ENCODE peak calls at places on chromosome 6, in nine cellular contexts. P is ovary, M is transverse colon, U is body of pancreas, J is A549, K is heart left ventricle, W is sigmoid colon, D is GM12892, B is HCT116. H is an unnamed sample.

GRCh38 chr6:74467533-74468215 is 738.2 kb downstream of the COL12A1 start:
- DNase-seq in P (no peak), M (no peak), U (no peak), J (no peak), K (no peak), W (no peak), D (no peak), B (no peak), H (no peak)

GRCh38 chr6:82273295-82273694 is 25.8 kb upstream of the IBTK start:
- DNase-seq in P (no peak), M (no peak), U (no peak), J (no peak), K (no peak), W (no peak), D (no peak), B (no peak), H (no peak)

GRCh38 chr6:38827024-38827423 is 111.9 kb downstream of the DNAH8 start:
- DNase-seq in P (no peak), M (no peak), U (no peak), J (no peak), K (no peak), W (no peak), D (no peak), B (no peak), H (no peak)

GRCh38 chr6:117951783-117952182 is 44.7 kb downstream of the SLC35F1 start:
- DNase-seq in P (no peak), M (no peak), U (no peak), J (no peak), K (no peak), W (no peak), D (no peak), B (no peak), H (no peak)

GRCh38 chr6:167031082-167031709 is 32.0 kb downstream of the CEP43 start:
- DNase-seq in P (no peak), M (no peak), U (no peak), J (no peak), K (no peak), W (no peak), D (no peak), B (no peak), H (no peak)

GRCh38 chr6:94721459-94721858 is 855.9 kb upstream of the MANEA start:
- DNase-seq in P (no peak), M (no peak), U (no peak), J (no peak), K (no peak), W (no peak), D (no peak), B (no peak), H (no peak)

GRCh38 chr6:122996797-122997520 is 924 bp downstream of the CLVS2 start:
- DNase-seq in P (no peak), M (no peak), U (no peak), J (no peak), K (no peak), W (no peak), D (no peak), B (no peak), H (no peak)

GRCh38 chr6:143490775-143491174 is 20.7 kb downstream of the FUCA2 start:
- DNase-seq in P (no peak), M (no peak), U (no peak), J (no peak), K (no peak), W (no peak), D (no peak), B (no peak), H (no peak)

GRCh38 chr6:46002264-46002663 is 13.4 kb downstream of the CLIC5 start:
- DNase-seq in P (no peak), M (peak), U (no peak), J (no peak), K (no peak), W (no peak), D (no peak), B (no peak), H (no peak)

GRCh38 chr6:42028234-42029061 is 21.9 kb upstream of the TAF8 start:
- DNase-seq in P (no peak), M (no peak), U (no peak), J (peak), K (no peak), W (no peak), D (no peak), B (no peak), H (peak)

GRCh38 chr6:36718560-36718959 is 20.9 kb downstream of the RAB44 start:
- DNase-seq in P (no peak), M (no peak), U (no peak), J (no peak), K (no peak), W (no peak), D (no peak), B (no peak), H (no peak)

GRCh38 chr6:165081944-165082532 is 227.4 kb downstream of the C6orf118 start:
- DNase-seq in P (no peak), M (no peak), U (no peak), J (no peak), K (no peak), W (no peak), D (no peak), B (no peak), H (no peak)

GRCh38 chr6:137717074-137718073 is 149.7 kb upstream of the TNFAIP3 start:
- DNase-seq in P (no peak), M (no peak), U (no peak), J (no peak), K (no peak), W (no peak), D (no peak), B (no peak), H (no peak)

GRCh38 chr6:1797801-1798200 is 188.1 kb downstream of the FOXC1 start:
- DNase-seq in P (no peak), M (no peak), U (no peak), J (no peak), K (no peak), W (no peak), D (no peak), B (no peak), H (no peak)

GRCh38 chr6:132126150-132126549 is 175.0 kb upstream of the CCN2 start:
- DNase-seq in P (no peak), M (no peak), U (no peak), J (no peak), K (no peak), W (no peak), D (no peak), B (no peak), H (no peak)

GRCh38 chr6:18263561-18264337 is 581 bp downstream of the DEK start:
- DNase-seq in P (peak), M (peak), U (peak), J (peak), K (peak), W (peak), D (no peak), B (no peak), H (peak)

GRCh38 chr6:14757014-14757413 is 488.9 kb upstream of the JARID2 start:
- DNase-seq in P (no peak), M (no peak), U (no peak), J (no peak), K (no peak), W (no peak), D (no peak), B (no peak), H (no peak)

GRCh38 chr6:167932468-167933276 is 64.8 kb upstream of the KIF25 start:
- DNase-seq in P (no peak), M (peak), U (peak), J (peak), K (no peak), W (no peak), D (no peak), B (no peak), H (no peak)

GRCh38 chr6:146017672-146018071 is 11.2 kb upstream of the GRM1 start:
- DNase-seq in P (no peak), M (no peak), U (no peak), J (no peak), K (no peak), W (no peak), D (no peak), B (no peak), H (no peak)

GRCh38 chr6:138666636-138667035 is 106.9 kb upstream of the CCDC28A start:
- DNase-seq in P (no peak), M (no peak), U (no peak), J (no peak), K (no peak), W (no peak), D (no peak), B (no peak), H (no peak)

GRCh38 chr6:37406942-37407341 is 26.1 kb upstream of the CMTR1 start:
- DNase-seq in P (no peak), M (no peak), U (no peak), J (no peak), K (no peak), W (no peak), D (no peak), B (no peak), H (no peak)

GRCh38 chr6:16078064-16078463 is 50.8 kb upstream of the MYLIP start:
- DNase-seq in P (no peak), M (no peak), U (no peak), J (no peak), K (no peak), W (no peak), D (no peak), B (no peak), H (no peak)

GRCh38 chr6:75201901-75202672 is 3.8 kb downstream of the COL12A1 start:
- DNase-seq in P (peak), M (peak), U (no peak), J (no peak), K (peak), W (peak), D (peak), B (no peak), H (no peak)

GRCh38 chr6:72788188-72788587 is 166.3 kb downstream of the KCNQ5 start:
- DNase-seq in P (no peak), M (no peak), U (no peak), J (peak), K (no peak), W (no peak), D (no peak), B (no peak), H (no peak)

GRCh38 chr6:26445934-26446667 is 5.8 kb downstream of the BTN3A3 start:
- DNase-seq in P (no peak), M (no peak), U (no peak), J (no peak), K (no peak), W (no peak), D (peak), B (no peak), H (no peak)

GRCh38 chr6:125802943-125803377 is 12.2 kb downstream of the NCOA7 start:
- DNase-seq in P (no peak), M (no peak), U (no peak), J (no peak), K (no peak), W (no peak), D (no peak), B (no peak), H (no peak)

GRCh38 chr6:37671061-37671460 is 26.6 kb downstream of the MDGA1 start:
- DNase-seq in P (no peak), M (no peak), U (no peak), J (no peak), K (no peak), W (no peak), D (no peak), B (no peak), H (no peak)

GRCh38 chr6:6683964-6684363 is 95.4 kb downstream of the LY86 start:
- DNase-seq in P (no peak), M (no peak), U (no peak), J (no peak), K (no peak), W (no peak), D (no peak), B (no peak), H (peak)

GRCh38 chr6:37988131-37988530 is 168.6 kb downstream of the ZFAND3 start:
- DNase-seq in P (no peak), M (no peak), U (no peak), J (no peak), K (no peak), W (no peak), D (no peak), B (no peak), H (no peak)

GRCh38 chr6:9225441-9225871 is 790.1 kb upstream of the SLC35B3 start:
- DNase-seq in P (no peak), M (no peak), U (no peak), J (no peak), K (no peak), W (no peak), D (no peak), B (no peak), H (no peak)

DNA sequence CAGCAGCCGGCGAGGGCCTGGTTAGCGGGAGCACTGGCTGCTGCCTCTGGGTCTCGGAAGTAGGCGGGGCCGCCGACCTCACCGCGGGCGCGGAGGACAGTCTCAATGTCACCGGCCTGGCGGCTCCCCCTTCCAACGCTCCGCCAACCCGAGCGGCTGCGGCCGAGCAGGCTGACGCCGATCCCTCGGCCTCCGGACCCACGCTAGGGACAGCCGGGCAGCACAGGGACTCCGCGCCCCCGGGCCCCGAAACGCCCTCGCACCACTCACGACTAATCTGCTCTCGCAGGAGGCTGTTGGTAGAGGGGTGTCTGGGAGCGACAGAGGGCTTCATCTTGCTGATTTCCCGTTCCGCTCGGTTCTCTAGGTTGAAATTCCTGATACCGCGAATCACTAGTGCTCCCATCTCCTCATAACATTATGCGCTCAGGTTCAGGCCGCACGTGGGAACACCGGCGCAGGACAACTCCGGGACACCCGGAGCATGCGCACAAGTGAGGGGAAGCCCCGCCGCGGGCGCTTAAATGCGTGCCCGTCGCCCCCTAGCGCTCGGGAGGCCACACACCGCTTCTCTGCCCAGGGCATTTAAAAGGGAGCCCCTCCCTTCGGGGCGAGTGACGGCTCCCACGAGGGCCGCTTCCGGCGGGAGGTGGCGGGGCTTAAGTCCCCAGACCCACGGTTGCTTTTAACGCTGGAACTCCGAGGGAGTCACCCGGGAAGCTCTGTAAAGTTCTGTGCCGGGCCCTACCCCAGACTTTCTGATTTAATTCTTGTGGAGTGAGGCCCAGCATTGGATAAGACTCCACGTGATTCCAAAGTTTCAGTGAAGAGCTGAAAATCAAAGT is at the start of gene NDUFAF4:
- DNase-seq in P (peak), M (peak), U (peak), J (peak), K (peak), W (peak), D (peak), B (peak), H (peak)
- TF ChIP-seq POLR2A in P (peak), M (peak), U (peak), J (peak), K (peak), W (peak), D (peak), B (peak), H (peak)

DNA sequence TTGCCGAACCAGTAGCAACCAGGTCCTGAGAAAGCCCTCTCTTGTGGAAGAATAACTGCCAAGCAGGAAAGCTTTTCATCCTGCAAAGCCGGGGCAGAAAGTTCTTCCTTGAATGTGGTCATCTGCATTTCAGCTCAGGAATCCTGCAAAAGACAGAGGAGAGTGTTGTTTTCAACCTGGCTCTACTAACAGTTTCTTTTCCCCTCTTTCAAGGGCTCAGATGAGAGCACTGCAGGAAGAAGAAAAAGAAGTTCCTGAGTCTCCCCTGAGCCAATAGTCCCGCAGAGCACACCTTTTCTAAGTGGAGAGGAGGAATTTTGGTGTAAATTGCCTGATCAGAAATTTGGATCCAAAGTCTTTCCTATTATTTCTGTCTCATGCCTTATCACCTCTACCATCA is 10.7 kb downstream of the HLA-DRB1 start:
- DNase-seq in P (no peak), M (no peak), U (no peak), J (no peak), K (no peak), W (no peak), D (no peak), B (no peak), H (no peak)
- TF ChIP-seq POLR2A in P (no peak), M (no peak), U (no peak), J (no peak), K (no peak), W (no peak), D (peak), B (no peak), H (no peak)

GRCh38 chr6:112087136-112087908 is at the start of the genes FAM229B and TUBE1:
- DNase-seq in P (peak), M (peak), U (peak), J (peak), K (peak), W (peak), D (peak), B (peak), H (peak)
- TF ChIP-seq POLR2A in P (peak), M (peak), U (peak), J (peak), K (peak), W (peak), D (peak), B (peak), H (peak)

GRCh38 chr6:3848925-3849605 is at the start of gene FAM50B:
- DNase-seq in P (peak), M (peak), U (peak), J (peak), K (peak), W (peak), D (peak), B (no peak), H (peak)
- TF ChIP-seq POLR2A in P (peak), M (no peak), U (peak), J (no peak), K (no peak), W (no peak), D (no peak), B (no peak), H (peak)

GRCh38 chr6:30690403-30691207 is at the start of gene NRM:
- DNase-seq in P (peak), M (peak), U (peak), J (peak), K (peak), W (peak), D (peak), B (no peak), H (peak)
- TF ChIP-seq POLR2A in P (no peak), M (peak), U (peak), J (peak), K (peak), W (peak), D (peak), B (peak), H (peak)

GRCh38 chr6:43770417-43771209 is 602 bp downstream of the VEGFA start:
- DNase-seq in P (peak), M (peak), U (peak), J (peak), K (peak), W (peak), D (no peak), B (no peak), H (peak)
- TF ChIP-seq POLR2A in P (no peak), M (peak), U (peak), J (peak), K (peak), W (peak), D (no peak), B (no peak), H (peak)

H was measured in erythroblast.